ENCODE peak calls at places on chromosomes 11 and 22, in nine cellular contexts. C is type B pancreatic cell, H is spleen, F is glutamatergic neuron, L is cardiac fibroblast, S is GM12865, I is endothelial cell, N is neural crest cell, T is psoas muscle. E is an unnamed sample.

GRCh38 chr11:76215946-76216345 is 9.6 kb upstream of the WNT11 start:
- DNase-seq in N (no peak), C (no peak), S (no peak), T (peak; percentile 18), F (no peak), I (no peak), H (no peak), L (peak; percentile 59), E (no peak)

GRCh38 chr11:9973921-9974320 is 310.0 kb downstream of the SWAP70 start:
- DNase-seq in T (no peak), S (no peak), I (no peak), H (no peak), L (no peak), C (no peak), N (no peak), F (no peak), E (no peak)

GRCh38 chr22:35742342-35743100 is 24.8 kb downstream of the APOL5 start:
- DNase-seq in T (no peak), S (no peak), H (no peak), N (no peak), I (no peak), C (no peak), L (peak; percentile 80), F (no peak), E (no peak)

GRCh38 chr11:66136752-66137123 is 66.7 kb downstream of the PACS1 start:
- DNase-seq in N (no peak), S (peak; percentile 81), C (no peak), I (no peak), H (no peak), T (no peak), L (peak; percentile 77), F (no peak), E (no peak)

GRCh38 chr11:914747-915493 is 4.3 kb upstream of the CHID1 start:
- DNase-seq in L (no peak), S (no peak), N (no peak), C (no peak), T (peak; percentile 71), H (peak; percentile 92), I (no peak), F (no peak), E (no peak)

GRCh38 chr11:112485280-112485679 is 224.6 kb upstream of the PLET1 start:
- DNase-seq in S (peak; percentile 30), F (no peak), N (no peak), C (no peak), L (no peak), H (no peak), I (no peak), T (no peak), E (no peak)

GRCh38 chr22:40015346-40015976 is 20.7 kb downstream of the FAM83F start:
- DNase-seq in C (no peak), H (no peak), F (no peak), N (no peak), I (no peak), T (no peak), S (no peak), L (no peak), E (no peak)

GRCh38 chr22:28581020-28581419 is 98.6 kb downstream of the TTC28 start:
- DNase-seq in I (no peak), S (no peak), N (no peak), L (no peak), F (no peak), H (no peak), T (no peak), C (no peak), E (no peak)

GRCh38 chr11:46362146-46363030 is 15.1 kb downstream of the DGKZ start:
- DNase-seq in C (no peak), I (no peak), N (no peak), F (no peak), H (peak; percentile 83), T (no peak), S (no peak), L (no peak), E (no peak)

GRCh38 chr11:78298216-78298860 is 109.6 kb downstream of the USP35 start:
- DNase-seq in T (no peak), H (no peak), F (no peak), N (no peak), C (no peak), S (no peak), L (no peak), I (no peak), E (no peak)

GRCh38 chr11:67608486-67608885 is 1.8 kb downstream of the NDUFV1 start:
- DNase-seq in I (no peak), H (no peak), N (no peak), C (no peak), L (no peak), S (no peak), T (no peak), F (no peak), E (no peak)

GRCh38 chr11:22415481-22415880 is 77.3 kb downstream of the SLC17A6 start:
- DNase-seq in F (no peak), C (no peak), T (no peak), H (no peak), I (no peak), S (no peak), L (peak; percentile 62), N (no peak), E (no peak)

DNA sequence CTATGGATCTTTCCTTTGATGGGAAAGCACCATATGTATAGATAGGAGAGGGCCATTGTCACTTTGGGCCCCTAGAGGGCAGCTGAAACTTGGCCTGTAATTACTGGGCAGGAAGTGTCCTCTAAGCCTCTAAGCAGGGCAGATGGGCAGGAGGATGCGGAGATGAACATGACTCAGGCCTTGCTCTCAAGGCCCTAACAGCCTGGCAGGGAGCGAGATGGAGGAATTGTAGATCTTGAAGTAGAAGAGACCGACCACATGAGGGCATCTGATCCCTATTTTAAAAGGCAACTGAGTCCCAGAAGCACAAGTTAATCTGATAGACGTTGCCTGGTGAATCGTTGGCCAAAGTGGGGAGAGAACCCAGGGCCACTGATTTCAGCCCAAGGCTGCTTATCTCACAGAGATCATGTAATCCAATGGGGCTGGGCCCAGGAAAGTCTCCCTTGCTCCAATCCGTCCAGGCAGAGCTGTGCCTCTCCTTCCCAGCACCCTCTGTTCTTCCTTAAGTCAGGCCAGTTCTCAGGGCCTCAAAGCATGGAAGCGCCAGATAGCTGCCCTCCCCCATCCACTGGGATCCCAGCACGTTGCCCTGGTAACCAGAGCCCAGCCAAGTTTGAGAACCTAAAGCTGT is 2.5 kb upstream of the SEPTIN3 start:
- DNase-seq in T (no peak), L (peak; percentile 95), C (no peak), F (no peak), N (no peak), S (peak; percentile 89), H (no peak), I (peak; percentile 35), E (peak; percentile 46)
- TF ChIP-seq CTCF in T (peak; percentile 15), L (peak; percentile 40), C (peak; percentile 60), F (no peak), N (peak; percentile 57), S (peak; percentile 51), H (no peak), I (no peak), E (peak; percentile 48)

GRCh38 chr22:37731804-37732471 is 35.1 kb downstream of the TRIOBP start:
- DNase-seq in N (no peak), T (no peak), L (no peak), C (no peak), I (no peak), H (no peak), S (no peak), F (no peak), E (no peak)
- TF ChIP-seq CTCF in N (no peak), T (no peak), L (peak; percentile 18), C (peak; percentile 37), I (no peak), H (no peak), S (no peak), F (no peak), E (no peak)

DNA sequence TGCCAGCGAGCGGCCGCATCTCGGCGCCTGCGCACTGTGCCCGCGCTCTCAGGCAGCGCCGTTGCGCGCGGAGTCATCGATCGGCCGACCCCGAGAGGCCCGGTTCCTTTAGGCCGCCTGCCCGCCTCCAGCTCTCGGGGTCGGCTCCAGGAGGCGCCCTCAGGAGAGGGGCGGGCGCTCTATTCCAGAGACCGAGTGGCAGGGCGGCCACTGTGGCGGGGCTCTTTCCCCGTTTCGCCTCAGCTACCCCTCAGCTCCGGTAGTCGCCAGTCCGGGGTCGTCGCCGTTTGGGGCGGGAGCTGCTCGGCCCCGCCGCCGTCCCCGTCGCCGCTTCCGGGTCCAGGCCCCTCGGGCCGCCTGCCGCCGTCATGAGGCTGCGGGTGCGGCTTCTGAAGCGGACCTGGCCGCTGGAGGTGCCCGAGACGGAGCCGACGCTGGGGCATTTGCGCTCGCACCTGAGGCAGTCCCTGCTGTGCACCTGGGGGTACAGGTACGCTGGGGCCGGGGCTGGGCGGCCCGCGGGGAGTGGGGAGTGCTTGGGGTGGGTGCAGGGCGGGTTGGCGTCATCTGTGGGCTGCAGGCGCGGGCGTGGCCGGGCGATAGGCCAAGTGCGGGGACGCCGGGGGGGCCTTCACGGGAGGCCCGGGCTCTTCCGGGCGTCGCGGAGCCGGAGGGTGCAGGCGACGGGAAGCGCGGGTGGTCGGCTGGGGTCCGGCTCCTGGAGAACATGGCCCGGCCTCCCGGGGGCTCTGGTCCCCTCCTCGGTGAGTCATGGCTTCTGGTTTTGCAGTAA is at the start of gene FBXO7:
- DNase-seq in S (peak; percentile 90), N (peak; percentile 85), I (peak; percentile 98), L (peak; percentile 93), C (peak; percentile 96), T (peak; percentile 96), H (peak; percentile 97), F (peak; percentile 98), E (peak; percentile 92)
- TF ChIP-seq CTCF in S (no peak), N (peak; percentile 59), I (no peak), L (peak; percentile 32), C (peak; percentile 52), T (peak; percentile 13), H (no peak), F (no peak), E (peak; percentile 51)

DNA sequence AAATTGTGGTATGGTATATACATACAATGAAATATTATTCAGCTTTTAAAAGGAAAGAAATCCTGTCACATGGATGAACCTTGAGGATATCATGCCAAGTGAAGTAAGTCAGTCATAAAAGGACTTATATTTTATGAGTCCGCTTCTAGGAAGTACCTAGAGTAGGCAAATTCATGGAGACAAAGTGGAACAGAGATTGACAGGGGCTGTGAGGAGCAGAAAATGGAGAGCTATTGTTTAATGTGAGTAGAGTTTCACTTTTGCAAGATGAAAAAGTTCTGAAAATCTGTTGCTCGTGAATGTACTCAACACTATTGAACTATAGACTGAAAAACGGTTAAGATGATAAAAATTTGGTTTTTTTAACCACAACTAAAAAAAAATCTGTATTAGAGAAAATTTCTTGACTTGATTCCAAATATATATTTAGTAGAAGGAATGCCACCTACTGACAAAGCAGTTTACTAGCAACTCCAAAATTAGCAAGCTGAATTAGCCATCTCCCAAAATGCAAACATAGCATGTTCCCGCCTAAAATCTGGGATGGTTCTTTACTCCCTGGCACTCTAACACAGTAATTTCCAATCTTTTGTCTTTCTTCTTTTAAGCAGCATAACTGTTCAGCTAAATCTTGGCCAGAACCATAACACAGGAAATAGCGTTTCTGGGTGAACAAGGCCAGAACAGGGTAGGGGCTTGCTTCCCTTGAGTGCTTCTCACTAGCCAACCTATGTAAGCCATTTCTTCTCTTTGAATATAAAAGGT is 1.5 kb downstream of the UFD1 start:
- DNase-seq in S (peak; percentile 22), H (no peak), C (no peak), L (peak; percentile 41), I (no peak), N (no peak), T (no peak), F (no peak), E (no peak)
- TF ChIP-seq CTCF in S (no peak), H (no peak), C (no peak), L (peak; percentile 21), I (no peak), N (no peak), T (no peak), F (no peak), E (no peak)

GRCh38 chr22:43427296-43428004 is 15.6 kb downstream of the MPPED1 start:
- DNase-seq in C (no peak), H (no peak), N (no peak), L (no peak), I (no peak), F (peak; percentile 5), T (no peak), S (no peak), E (no peak)
- TF ChIP-seq CTCF in C (peak; percentile 17), H (no peak), N (no peak), L (no peak), I (peak; percentile 21), F (peak; percentile 31), T (no peak), S (no peak), E (no peak)